ENCODE peak calls at places on chromosomes 11 and 22, in five cellular contexts. F is A549, G is IMR-90, V is K562, A is SK-N-SH. B is an unnamed sample.
A peak's percentile ranks its signal among the peaks of the same experiment; 100 is the strongest.

GRCh38 chr11:75547617-75548054 is 14.4 kb upstream of the SERPINH1 start:
- DNase-seq in V (peak; percentile 89), G (peak; percentile 65), A (peak; percentile 88), F (peak; percentile 89), B (no peak)

GRCh38 chr22:40055143-40055926 is 60.6 kb downstream of the FAM83F start:
- DNase-seq in A (no peak), G (no peak), V (peak; percentile 69), F (no peak), B (peak; percentile 40)

GRCh38 chr22:40908895-40909294 is 42.3 kb upstream of the RBX1 start:
- DNase-seq in V (no peak), F (no peak), G (no peak), A (no peak), B (no peak)

GRCh38 chr11:89067264-89067663 is 1.5 kb upstream of the GRM5 start:
- DNase-seq in F (no peak), G (no peak), A (no peak), V (no peak), B (no peak)

GRCh38 chr11:35183526-35183925 is 44.6 kb downstream of the CD44 start:
- DNase-seq in G (no peak), F (no peak), V (no peak), A (no peak), B (no peak)

GRCh38 chr11:80349986-80350385 is 909.2 kb upstream of the TENM4 start:
- DNase-seq in G (no peak), F (no peak), A (no peak), V (no peak), B (no peak)

GRCh38 chr11:6931146-6931713 is 5.0 kb downstream of the ZNF215 start:
- DNase-seq in V (no peak), G (peak; percentile 2), F (no peak), A (no peak), B (no peak)

GRCh38 chr11:95095858-95096587 is 6.4 kb downstream of the ENDOD1 start:
- DNase-seq in A (no peak), G (peak; percentile 53), F (no peak), V (no peak), B (peak; percentile 88)

GRCh38 chr11:62953811-62954210 is 31.0 kb downstream of the SLC22A6 start:
- DNase-seq in V (no peak), F (no peak), A (no peak), G (peak; percentile 53), B (no peak)

GRCh38 chr11:119711476-119711875 is 17.5 kb downstream of the NECTIN1 start:
- DNase-seq in V (no peak), A (no peak), F (no peak), G (no peak), B (no peak)

GRCh38 chr11:32396991-32397390 is 38.3 kb downstream of the WT1 start:
- DNase-seq in A (no peak), G (no peak), V (no peak), F (no peak), B (no peak)

GRCh38 chr22:27501191-27501936 is 300.2 kb downstream of the MN1 start:
- DNase-seq in A (no peak), G (no peak), F (no peak), V (no peak), B (no peak)

GRCh38 chr11:46505741-46506485 is 87.9 kb downstream of the AMBRA1 start:
- DNase-seq in V (peak; percentile 66), A (no peak), F (no peak), G (peak; percentile 18), B (no peak)

DNA sequence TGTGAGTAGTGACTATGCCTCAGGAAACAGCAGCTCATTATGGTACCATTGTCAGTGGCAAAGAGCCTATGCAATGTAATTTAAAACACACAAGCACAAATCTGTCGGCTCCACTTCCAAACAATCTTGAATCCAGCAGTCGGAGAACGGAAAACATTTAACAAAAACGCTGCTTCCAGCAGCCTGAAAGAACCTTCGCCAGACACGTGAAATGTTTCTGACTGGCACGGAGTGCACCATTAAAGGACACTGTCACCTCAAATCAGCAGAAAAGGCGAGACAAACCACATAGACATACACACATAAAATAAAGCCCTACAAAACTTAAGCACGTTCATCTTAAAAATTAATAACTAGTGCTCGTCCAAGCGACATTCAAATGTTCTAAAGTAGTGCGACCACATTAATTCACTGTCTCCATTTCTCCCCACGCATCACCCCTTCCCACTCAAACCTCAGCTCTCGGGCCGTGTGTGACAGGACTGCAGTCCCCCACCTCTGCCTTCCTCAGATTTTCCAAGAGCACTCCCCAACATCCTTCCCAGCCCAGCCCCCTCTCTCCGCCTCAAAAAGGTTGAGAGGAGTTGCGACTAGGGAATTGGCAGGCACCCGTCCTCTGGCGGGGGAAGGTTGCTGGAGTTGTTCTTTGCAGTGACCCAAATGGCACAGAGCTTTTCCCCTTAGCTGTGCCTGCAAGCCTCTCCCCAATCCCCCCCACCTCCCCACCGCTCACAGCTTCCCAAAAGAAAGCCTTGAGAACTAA is 638 bp downstream of the RAB30 start:
- DNase-seq in F (peak; percentile 39), V (no peak), A (peak; percentile 39), G (peak; percentile 26), B (no peak)
- TF ChIP-seq RCOR1 in F (no peak), V (no peak), A (no peak), G (no peak), B (no peak)

DNA sequence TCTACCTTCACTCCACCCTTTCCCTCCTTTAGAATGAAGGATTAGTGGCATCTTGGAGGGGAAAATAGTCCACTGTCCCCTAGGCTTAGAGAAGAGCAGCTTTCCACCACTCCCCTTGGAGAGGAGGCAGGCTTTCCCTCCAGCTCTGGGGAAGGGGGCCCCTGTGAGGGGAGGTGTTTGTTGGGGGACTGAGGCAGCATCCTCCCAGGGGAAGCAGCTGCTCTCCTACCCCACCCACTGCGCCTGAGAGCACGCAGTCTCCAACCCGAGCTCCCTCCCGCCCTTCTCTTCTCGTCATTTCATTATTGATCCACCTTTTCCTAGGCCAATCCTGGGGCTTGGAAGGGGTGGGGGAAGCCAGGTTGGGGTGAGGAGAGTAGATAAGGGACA is 1.4 kb downstream of the KMT2A start:
- DNase-seq in V (peak; percentile 74), F (no peak), G (peak; percentile 13), A (peak; percentile 37), B (no peak)
- TF ChIP-seq RCOR1 in V (no peak), F (no peak), G (no peak), A (no peak), B (no peak)

DNA sequence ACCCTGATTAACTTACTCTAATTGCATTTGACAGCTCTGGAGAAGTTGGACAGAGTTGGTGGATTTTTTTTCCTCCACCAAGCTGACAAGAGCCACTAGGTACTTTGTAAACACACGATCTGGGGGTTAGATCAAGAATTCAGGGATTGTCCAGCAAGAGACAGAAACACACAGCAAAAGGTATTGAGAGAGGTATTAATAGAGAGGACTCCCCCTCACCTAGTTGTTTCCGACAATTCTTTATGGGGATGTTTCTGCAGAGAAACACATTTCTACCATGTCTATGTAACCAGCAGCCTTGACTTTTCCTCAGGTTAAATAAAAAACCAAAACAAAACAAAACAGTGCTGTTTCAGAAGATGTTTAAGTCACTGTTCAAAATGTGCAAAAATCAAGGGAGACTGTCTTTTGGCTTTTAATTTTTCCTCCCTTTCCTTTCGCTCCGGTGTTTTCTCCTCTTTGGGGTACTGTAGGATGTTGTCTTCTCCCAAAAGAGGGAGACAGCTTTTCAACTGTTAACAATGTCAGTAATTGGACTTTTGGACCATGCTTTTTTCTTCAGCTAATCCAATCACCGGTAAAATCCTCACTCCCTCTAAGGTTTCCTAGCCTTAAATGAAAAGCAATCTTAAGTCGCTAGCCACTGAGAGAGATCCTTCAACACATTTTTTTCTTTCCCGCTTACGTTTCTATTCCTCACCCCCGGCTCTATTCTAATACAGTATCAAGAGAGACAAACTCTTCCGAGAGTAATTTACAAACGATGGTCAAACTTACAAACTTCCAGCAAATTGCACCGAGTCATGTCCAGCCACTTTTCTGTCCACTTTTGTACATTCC is 644 bp downstream of the MAML2 start:
- DNase-seq in A (peak; percentile 21), V (no peak), G (no peak), F (no peak), B (no peak)
- TF ChIP-seq RCOR1 in A (no peak), V (no peak), G (no peak), F (no peak), B (no peak)

GRCh38 chr11:112880454-112880853 is 80.8 kb upstream of the NCAM1 start:
- DNase-seq in V (no peak), G (no peak), F (no peak), A (no peak), B (no peak)

GRCh38 chr11:112878228-112878627 is 83.0 kb upstream of the NCAM1 start:
- DNase-seq in F (no peak), V (no peak), A (no peak), G (no peak), B (no peak)

GRCh38 chr11:112882494-112883381 is 78.5 kb upstream of the NCAM1 start:
- DNase-seq in G (no peak), V (no peak), F (no peak), A (peak; percentile 70), B (no peak)

GRCh38 chr11:112884012-112884767 is 77.0 kb upstream of the NCAM1 start:
- DNase-seq in G (no peak), A (no peak), F (no peak), V (no peak), B (no peak)

GRCh38 chr11:112881461-112881860 is 79.8 kb upstream of the NCAM1 start:
- DNase-seq in V (peak; percentile 20), G (no peak), A (peak; percentile 95), F (peak; percentile 25), B (no peak)
- TF ChIP-seq RCOR1 in V (no peak), G (no peak), A (peak; percentile 36), F (no peak), B (no peak)

GRCh38 chr22:31083377-31083768 is 2.3 kb downstream of the SMTN start:
- DNase-seq in A (peak; percentile 7), F (no peak), G (no peak), V (no peak), B (no peak)
- TF ChIP-seq RCOR1 in A (no peak), F (no peak), G (no peak), V (no peak), B (no peak)

GRCh38 chr11:61820174-61820573 is 3.4 kb upstream of the FADS1 start:
- DNase-seq in F (peak; percentile 55), V (no peak), A (no peak), G (peak; percentile 65), B (no peak)
- TF ChIP-seq RCOR1 in F (no peak), V (no peak), A (no peak), G (no peak), B (no peak)

GRCh38 chr11:13889566-13890214 is 72.8 kb upstream of the SPON1 start:
- DNase-seq in V (no peak), F (no peak), G (no peak), A (peak; percentile 17), B (no peak)
- TF ChIP-seq RCOR1 in V (no peak), F (no peak), G (no peak), A (no peak), B (no peak)

GRCh38 chr11:81707881-81708280 is 1025.8 kb downstream of the FAM181B start:
- DNase-seq in G (no peak), A (peak; percentile 1), V (no peak), F (no peak), B (no peak)
- TF ChIP-seq RCOR1 in G (no peak), A (no peak), V (no peak), F (no peak), B (no peak)